ENCODE peak calls at places on chromosome 19, in seven cellular contexts. N is endothelial cell of umbilical vein, E is stomach, I is aorta, G is tibial artery, K is coronary artery, Q is thoracic aorta. T is an unnamed sample.

GRCh38 chr19:43799502-43800142 is 2.6 kb downstream of the LYPD5 start:
- DNase-seq in N (no peak), E (no peak), I (no peak), G (no peak), K (peak), Q (no peak), T (no peak)

GRCh38 chr19:57465680-57466381 is 8.9 kb upstream of the VN1R1 start:
- DNase-seq in N (peak), E (no peak), I (no peak), G (no peak), K (no peak), Q (no peak), T (no peak)

GRCh38 chr19:8361921-8362793 is 1.8 kb upstream of the ANGPTL4 start:
- DNase-seq in N (peak), E (peak), I (peak), G (peak), K (peak), Q (peak), T (peak)

GRCh38 chr19:27881213-27881612 is 1331.7 kb downstream of the UQCRFS1 start:
- DNase-seq in N (no peak), E (no peak), I (no peak), G (no peak), K (no peak), Q (no peak), T (no peak)

GRCh38 chr19:7913652-7914051 is 978 bp upstream of the TGFBR3L start:
- DNase-seq in N (no peak), E (no peak), I (no peak), G (no peak), K (no peak), Q (no peak), T (no peak)

GRCh38 chr19:45655073-45655472 is 12.9 kb upstream of the GIPR start:
- DNase-seq in N (no peak), E (no peak), I (no peak), G (no peak), K (no peak), Q (no peak), T (no peak)

GRCh38 chr19:54626757-54627156 is 3.5 kb upstream of the LILRB1 start:
- DNase-seq in N (no peak), E (no peak), I (no peak), G (no peak), K (no peak), Q (no peak), T (no peak)

GRCh38 chr19:18978616-18979015 is 37.6 kb upstream of the HOMER3 start:
- DNase-seq in N (no peak), E (no peak), I (no peak), G (no peak), K (no peak), Q (no peak), T (no peak)

GRCh38 chr19:13600091-13600490 is 93.8 kb upstream of the CACNA1A start:
- DNase-seq in N (no peak), E (no peak), I (peak), G (no peak), K (no peak), Q (no peak), T (no peak)

GRCh38 chr19:18832331-18833140 is 777 bp downstream of the UPF1 start:
- DNase-seq in N (peak), E (no peak), I (no peak), G (no peak), K (no peak), Q (no peak), T (no peak)

GRCh38 chr19:1213391-1214286 is 8.1 kb downstream of the STK11 start:
- DNase-seq in N (peak), E (peak), I (peak), G (peak), K (peak), Q (no peak), T (peak)

GRCh38 chr19:1210227-1210538 is 4.6 kb downstream of the STK11 start:
- DNase-seq in N (no peak), E (no peak), I (no peak), G (no peak), K (no peak), Q (no peak), T (no peak)

GRCh38 chr19:1214862-1215731 is 9.5 kb downstream of the STK11 start:
- DNase-seq in N (no peak), E (peak), I (peak), G (peak), K (peak), Q (no peak), T (peak)

GRCh38 chr19:1214299-1214861 is 8.8 kb downstream of the STK11 start:
- DNase-seq in N (no peak), E (no peak), I (no peak), G (no peak), K (no peak), Q (no peak), T (no peak)

DNA sequence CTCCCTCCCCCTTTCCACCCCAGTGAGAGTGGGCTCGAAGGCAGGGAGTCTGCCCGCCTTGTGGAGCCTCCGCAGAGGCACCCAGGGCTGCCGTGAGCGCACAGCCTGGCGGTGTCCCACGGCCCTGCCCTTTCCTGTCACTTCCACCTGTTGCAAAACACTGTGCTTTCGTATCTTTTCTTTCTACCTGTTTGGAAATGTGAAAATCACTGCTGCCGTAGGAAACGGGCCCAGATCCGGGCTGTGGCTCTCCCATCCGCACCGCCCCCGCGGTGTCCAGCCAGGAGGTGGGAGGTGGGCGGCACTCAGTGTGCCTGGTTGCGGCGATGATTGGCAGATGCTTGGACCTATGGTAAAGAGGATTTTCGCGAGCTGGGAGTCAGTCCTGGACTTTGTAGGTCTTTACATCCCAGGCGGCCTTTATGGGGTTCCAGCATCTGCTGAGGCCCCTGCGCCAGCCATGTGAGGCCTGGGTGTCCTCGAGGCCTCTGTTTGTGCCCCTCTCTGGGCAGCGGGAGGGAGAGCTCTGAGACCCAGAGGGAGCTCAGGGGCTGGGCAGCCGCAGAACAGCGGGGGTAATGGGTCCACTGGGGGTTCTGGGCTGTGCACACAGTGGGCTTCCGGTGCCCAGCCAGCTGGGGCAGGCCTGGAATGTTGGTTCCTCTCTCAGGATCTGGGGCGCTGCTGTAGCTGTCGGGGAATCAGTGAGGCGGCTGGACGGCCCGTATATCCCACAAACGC is 6.1 kb downstream of the STK11 start:
- DNase-seq in N (no peak), E (peak), I (no peak), G (no peak), K (peak), Q (no peak), T (peak)
- H3K27ac ChIP-seq in N (no peak), E (peak), I (no peak), G (peak), K (no peak), Q (no peak), T (peak)

GRCh38 chr19:49357186-49357585 is 5.0 kb downstream of the TEAD2 start:
- DNase-seq in N (no peak), E (no peak), I (no peak), G (no peak), K (no peak), Q (no peak), T (no peak)

GRCh38 chr19:49362926-49363264 is 679 bp upstream of the TEAD2 start:
- DNase-seq in N (no peak), E (peak), I (peak), G (peak), K (no peak), Q (no peak), T (peak)

GRCh38 chr19:49361438-49362047 is 673 bp downstream of the TEAD2 start:
- DNase-seq in N (peak), E (peak), I (peak), G (peak), K (peak), Q (no peak), T (peak)

GRCh38 chr19:49362048-49362925 is at the start of gene TEAD2:
- DNase-seq in N (peak), E (peak), I (peak), G (peak), K (peak), Q (no peak), T (peak)

GRCh38 chr19:49359851-49360845 is 2.1 kb downstream of the TEAD2 start:
- DNase-seq in N (no peak), E (no peak), I (no peak), G (no peak), K (no peak), Q (no peak), T (no peak)
- H3K4me3 ChIP-seq in N (no peak), E (no peak), I (no peak), G (no peak), K (no peak), Q (no peak), T (no peak)

DNA sequence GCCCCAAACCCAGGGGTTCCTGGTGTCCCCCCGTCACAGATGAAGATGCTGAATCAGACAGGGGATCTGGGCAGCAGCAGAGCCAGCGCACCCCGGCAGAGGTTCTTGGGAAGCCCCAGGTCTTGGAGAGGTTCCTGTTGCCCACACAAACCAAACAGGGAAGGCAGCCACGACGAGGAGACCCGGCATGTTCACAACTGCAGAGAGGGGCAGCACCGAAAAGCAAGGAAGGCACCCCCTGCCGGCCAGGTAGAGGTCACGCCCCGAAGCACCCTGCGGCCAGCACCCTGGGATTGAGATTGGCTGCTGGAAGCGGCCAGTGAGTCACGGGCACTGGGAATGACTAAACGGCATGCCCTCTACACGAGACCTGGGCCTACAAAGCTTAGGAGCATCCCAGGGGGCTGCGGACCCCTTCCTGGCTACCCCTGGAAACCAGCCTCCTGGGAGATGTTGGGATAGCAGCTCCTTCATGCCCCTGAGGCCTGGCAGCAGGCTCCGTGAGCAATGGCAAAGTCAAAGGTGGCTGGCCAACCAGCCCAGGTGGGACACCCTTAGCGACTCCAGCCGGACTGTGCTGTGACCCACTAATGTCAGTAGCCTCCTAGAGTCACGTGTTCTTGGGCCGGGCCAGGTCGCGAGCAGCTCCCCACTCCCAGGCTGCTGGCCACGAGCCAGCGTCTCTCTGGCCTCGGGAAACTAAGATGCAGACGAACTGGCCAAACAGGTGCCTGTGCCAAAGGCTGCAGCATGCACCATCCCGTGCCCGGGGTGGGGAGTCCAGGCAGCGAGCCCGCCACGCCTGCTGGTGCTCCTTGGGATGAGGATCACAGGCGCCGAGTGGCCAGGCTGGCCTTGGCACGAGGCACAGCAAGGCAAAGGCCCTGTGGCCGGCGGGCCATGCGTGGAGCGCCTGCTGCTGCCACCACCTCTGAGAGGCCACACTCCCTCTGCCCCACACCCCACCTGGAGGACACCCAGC is 43.2 kb downstream of the MLLT1 start:
- DNase-seq in N (peak), E (peak), I (peak), G (no peak), K (no peak), Q (no peak), T (no peak)
- H3K27ac ChIP-seq in N (peak), E (peak), I (no peak), G (no peak), K (no peak), Q (no peak), T (peak)

GRCh38 chr19:52734893-52735661 is at the start of gene ZNF611:
- DNase-seq in N (peak), E (peak), I (peak), G (peak), K (peak), Q (peak), T (peak)

GRCh38 chr19:52734340-52734892 is 428 bp downstream of the ZNF611 start:
- DNase-seq in N (no peak), E (peak), I (peak), G (no peak), K (peak), Q (no peak), T (peak)

GRCh38 chr19:52739576-52739975 is 4.7 kb upstream of the ZNF611 start:
- DNase-seq in N (no peak), E (no peak), I (no peak), G (no peak), K (no peak), Q (no peak), T (no peak)

GRCh38 chr19:52735734-52736133 is 890 bp upstream of the ZNF611 start:
- DNase-seq in N (peak), E (peak), I (peak), G (peak), K (peak), Q (no peak), T (peak)
- H3K4me3 ChIP-seq in N (no peak), E (no peak), I (no peak), G (peak), K (peak), Q (peak), T (peak)

GRCh38 chr19:31377736-31378135 is 28.5 kb upstream of the TSHZ3 start:
- DNase-seq in N (no peak), E (no peak), I (no peak), G (no peak), K (no peak), Q (no peak), T (no peak)
- H3K27ac ChIP-seq in N (no peak), E (peak), I (no peak), G (no peak), K (no peak), Q (no peak), T (peak)

GRCh38 chr19:31346184-31346583 is 3.1 kb downstream of the TSHZ3 start:
- DNase-seq in N (no peak), E (no peak), I (no peak), G (no peak), K (no peak), Q (no peak), T (no peak)
- H3K4me3 ChIP-seq in N (no peak), E (no peak), I (no peak), G (no peak), K (no peak), Q (no peak), T (no peak)

T was measured in psoas muscle.